ENCODE peak calls at places on chromosomes 16 and 17, in eight cellular contexts. B is IMR-90; S is heart right ventricle; M is B cell; Y is CD4-positive, alpha-beta T cell; I is fibroblast of lung; T is heart left ventricle; J is endothelial cell. P is an unnamed sample.

GRCh38 chr16:24737391-24737871 is 8.0 kb downstream of the TNRC6A start:
- DNase-seq in Y (no peak), T (no peak), B (peak), J (no peak), S (no peak), M (no peak), I (peak), P (no peak)

GRCh38 chr17:41943492-41943891 is 13.1 kb downstream of the ODAD4 start:
- DNase-seq in M (no peak), J (no peak), B (no peak), T (no peak), S (no peak), I (no peak), Y (no peak), P (no peak)

GRCh38 chr17:37107406-37108083 is 158.8 kb downstream of the AATF start:
- DNase-seq in B (peak), I (peak), T (peak), J (no peak), S (peak), M (no peak), Y (no peak), P (no peak)

GRCh38 chr17:81189670-81190530 is 23.9 kb upstream of the AATK start:
- DNase-seq in J (peak), I (no peak), Y (no peak), S (no peak), T (no peak), M (no peak), B (no peak), P (no peak)

GRCh38 chr17:28887871-28888471 is 9.6 kb downstream of the FLOT2 start:
- DNase-seq in T (no peak), Y (no peak), J (no peak), S (no peak), I (no peak), B (no peak), M (peak), P (no peak)

GRCh38 chr17:66533572-66533971 is 231.2 kb downstream of the PRKCA start:
- DNase-seq in M (no peak), Y (no peak), T (no peak), J (peak), B (peak), S (no peak), I (peak), P (no peak)

GRCh38 chr16:56732832-56733231 is 2.9 kb downstream of the NUP93 start:
- DNase-seq in B (no peak), I (no peak), Y (no peak), T (no peak), S (no peak), J (no peak), M (no peak), P (peak)

GRCh38 chr17:4986403-4986802 is 1.1 kb downstream of the CAMTA2 start:
- DNase-seq in M (no peak), I (no peak), J (no peak), T (no peak), B (no peak), Y (no peak), S (no peak), P (no peak)

GRCh38 chr16:68529931-68530667 is 9.0 kb upstream of the ZFP90 start:
- DNase-seq in J (peak), M (peak), S (peak), Y (peak), B (peak), T (peak), I (peak), P (peak)

GRCh38 chr17:40598928-40599627 is 33.8 kb upstream of the CCR7 start:
- DNase-seq in M (peak), S (no peak), J (no peak), I (no peak), T (no peak), Y (peak), B (peak), P (peak)

GRCh38 chr16:25013751-25014499 is 1.2 kb downstream of the ARHGAP17 start:
- DNase-seq in S (no peak), T (no peak), B (no peak), Y (no peak), J (no peak), M (no peak), I (no peak), P (no peak)

GRCh38 chr17:42310281-42311156 is 22.2 kb downstream of the STAT5A start:
- DNase-seq in S (no peak), I (no peak), Y (no peak), T (no peak), B (no peak), J (no peak), M (no peak), P (peak)

GRCh38 chr17:53629188-53629587 is 193.5 kb upstream of the KIF2B start:
- DNase-seq in J (no peak), Y (no peak), B (peak), T (no peak), S (no peak), M (no peak), I (peak), P (no peak)

GRCh38 chr17:36949461-36949927 is 740 bp downstream of the AATF start:
- DNase-seq in S (no peak), I (peak), J (no peak), M (no peak), B (peak), T (no peak), Y (no peak), P (no peak)

GRCh38 chr17:77790143-77790829 is 168.2 kb upstream of the TNRC6C start:
- DNase-seq in T (no peak), I (no peak), S (no peak), Y (no peak), B (no peak), M (no peak), J (no peak), P (no peak)

GRCh38 chr17:57329380-57330214 is 73.3 kb downstream of the MSI2 start:
- DNase-seq in M (no peak), S (no peak), Y (no peak), J (no peak), T (no peak), I (no peak), B (peak), P (no peak)

GRCh38 chr16:50680907-50681885 is at the start of gene SNX20:
- DNase-seq in Y (peak), B (no peak), T (no peak), S (no peak), M (peak), I (no peak), J (no peak), P (peak)

DNA sequence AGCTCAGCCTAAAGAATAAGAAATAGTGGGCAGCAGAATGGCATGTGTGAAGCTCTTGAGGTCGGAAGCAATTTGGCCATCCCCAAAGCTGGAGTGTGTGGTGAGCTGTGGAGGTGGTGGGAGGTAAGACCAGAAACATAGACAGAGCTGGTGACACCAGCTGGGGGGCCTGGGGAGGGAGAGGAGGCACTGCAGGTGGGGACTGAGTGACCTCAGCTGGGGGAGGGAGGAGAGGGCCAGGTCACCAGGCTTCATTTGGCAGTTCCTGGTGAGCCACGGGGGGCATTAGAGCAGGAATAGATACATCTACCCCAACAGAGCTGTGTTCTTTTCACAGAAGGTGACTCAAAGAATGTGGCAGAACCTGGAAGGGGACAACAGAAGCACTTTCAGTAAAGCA is 31.9 kb downstream of the WFDC1 start:
- DNase-seq in T (no peak), M (no peak), I (no peak), J (no peak), Y (no peak), S (no peak), B (no peak), P (no peak)
- TF ChIP-seq CTCF in T (no peak), M (no peak), I (no peak), J (no peak), Y (no peak), S (no peak), B (no peak), P (no peak)

GRCh38 chr16:87229230-87230192 is 87.7 kb downstream of the C16orf95 start:
- DNase-seq in J (no peak), M (no peak), Y (no peak), B (no peak), S (no peak), T (no peak), I (peak), P (no peak)
- TF ChIP-seq CTCF in J (no peak), M (no peak), Y (no peak), B (no peak), S (no peak), T (no peak), I (no peak), P (no peak)

GRCh38 chr17:19720210-19720475 is 3.8 kb upstream of the SLC47A2 start:
- DNase-seq in T (no peak), I (no peak), Y (no peak), M (no peak), J (no peak), S (no peak), B (no peak), P (no peak)

GRCh38 chr17:19718041-19718612 is 1.7 kb upstream of the SLC47A2 start:
- DNase-seq in J (no peak), M (no peak), B (no peak), I (no peak), S (no peak), T (no peak), Y (no peak), P (no peak)

GRCh38 chr17:19717411-19717908 is 1.1 kb upstream of the SLC47A2 start:
- DNase-seq in M (no peak), B (no peak), S (no peak), J (no peak), Y (no peak), T (no peak), I (no peak), P (no peak)

GRCh38 chr17:19719365-19720209 is 3.2 kb upstream of the SLC47A2 start:
- DNase-seq in B (no peak), T (no peak), J (no peak), M (no peak), S (no peak), I (no peak), Y (no peak), P (no peak)

GRCh38 chr17:19718613-19719364 is 2.4 kb upstream of the SLC47A2 start:
- DNase-seq in M (no peak), B (no peak), J (peak), S (no peak), I (no peak), T (no peak), Y (no peak), P (no peak)
- TF ChIP-seq CTCF in M (no peak), B (no peak), J (no peak), S (no peak), I (no peak), T (no peak), Y (no peak), P (no peak)

DNA sequence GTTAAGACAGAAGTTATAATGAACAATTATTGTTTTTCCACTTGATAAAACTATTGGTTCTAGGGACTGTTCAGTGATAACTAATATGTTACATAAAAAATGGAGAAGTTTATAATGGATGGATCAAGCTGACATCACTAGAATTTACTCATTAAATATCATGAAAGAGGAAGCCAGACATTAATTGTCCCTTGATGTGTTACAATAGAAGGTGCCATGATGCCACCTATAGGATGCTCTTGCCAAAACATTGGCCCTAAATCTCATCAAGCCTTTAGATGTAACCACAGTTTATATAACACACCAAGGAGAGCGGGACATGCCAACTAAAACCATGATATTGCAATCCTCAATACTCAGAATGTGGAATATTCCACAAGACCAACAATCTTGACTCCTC is 147.9 kb upstream of the MON1B start:
- DNase-seq in I (peak), S (no peak), T (no peak), J (no peak), Y (no peak), M (no peak), B (no peak), P (peak)
- TF ChIP-seq CTCF in I (peak), S (peak), T (no peak), J (no peak), Y (no peak), M (no peak), B (no peak), P (no peak)

DNA sequence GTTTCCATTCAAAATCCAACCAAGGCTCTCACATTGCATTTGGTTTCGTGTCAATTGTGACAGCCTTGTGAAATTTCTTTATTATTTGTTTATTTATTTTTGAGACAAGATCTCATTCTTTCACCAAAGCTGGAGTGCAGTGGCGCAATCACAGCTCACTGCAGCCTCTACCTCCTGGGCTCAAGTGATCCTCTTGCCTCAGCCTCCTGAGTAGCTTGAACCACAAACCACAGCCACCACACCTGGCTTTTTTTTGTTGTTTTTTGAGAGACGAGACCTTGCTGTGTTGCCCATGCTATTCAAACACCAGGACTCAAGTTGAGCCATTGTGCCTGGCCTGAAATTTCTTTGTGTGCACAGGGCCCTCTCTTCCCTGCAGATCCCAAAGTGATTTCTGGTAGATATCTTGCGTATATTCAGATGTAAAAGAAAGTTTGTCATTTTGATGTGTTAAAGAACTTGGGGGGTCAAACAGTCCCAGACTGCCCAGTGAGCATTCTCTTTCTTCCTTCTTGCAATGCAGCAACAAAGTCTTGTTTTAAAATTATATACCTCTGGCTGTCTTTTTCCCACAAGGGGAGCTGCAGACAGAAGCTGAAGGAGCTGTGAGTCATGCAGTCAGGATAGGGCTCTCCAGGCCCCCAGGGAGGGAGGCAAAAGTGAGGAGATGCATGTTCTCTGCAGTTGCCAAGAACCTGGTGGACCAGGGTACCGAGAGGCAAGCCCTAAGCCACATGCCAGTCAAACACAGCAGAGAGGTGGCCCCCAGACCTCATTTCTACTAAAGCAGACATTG is 15.5 kb upstream of the USP22 start:
- DNase-seq in T (no peak), S (no peak), M (no peak), J (no peak), I (peak), B (peak), Y (no peak), P (peak)
- TF ChIP-seq CTCF in T (no peak), S (no peak), M (no peak), J (no peak), I (peak), B (peak), Y (no peak), P (no peak)

GRCh38 chr17:59846391-59847165 is 46.2 kb downstream of the TUBD1 start:
- DNase-seq in T (no peak), M (peak), S (no peak), B (peak), I (peak), Y (no peak), J (no peak), P (peak)
- TF ChIP-seq CTCF in T (no peak), M (no peak), S (no peak), B (no peak), I (peak), Y (no peak), J (no peak), P (no peak)

GRCh38 chr17:20852541-20853370 is 190.1 kb downstream of the USP22 start:
- DNase-seq in S (peak), B (no peak), M (peak), I (peak), T (no peak), Y (no peak), J (peak), P (peak)
- TF ChIP-seq CTCF in S (no peak), B (no peak), M (no peak), I (no peak), T (no peak), Y (no peak), J (no peak), P (no peak)

DNA sequence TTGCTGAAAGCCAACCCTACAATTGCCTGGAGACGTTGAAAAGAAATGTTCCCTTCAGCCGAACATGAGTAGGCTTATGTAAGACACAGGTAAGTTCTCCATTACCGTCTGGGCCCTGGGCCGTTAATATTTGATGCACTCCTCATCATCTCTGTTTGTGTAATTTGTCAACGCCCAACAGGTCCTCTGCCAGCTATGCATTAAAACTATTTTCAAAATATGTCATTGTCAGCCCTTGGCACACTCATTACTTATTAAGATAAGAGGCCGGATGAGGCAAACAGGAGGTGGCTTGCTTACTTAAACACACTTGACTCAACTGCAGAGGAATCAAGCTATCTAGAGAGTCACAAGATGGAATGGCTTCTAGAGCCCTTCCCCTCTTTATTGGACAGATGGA is 544.9 kb downstream of the TOX3 start:
- DNase-seq in T (no peak), M (no peak), S (no peak), Y (no peak), B (no peak), I (no peak), J (no peak), P (no peak)
- TF ChIP-seq CTCF in T (no peak), M (no peak), S (no peak), Y (no peak), B (no peak), I (no peak), J (no peak), P (no peak)

DNA sequence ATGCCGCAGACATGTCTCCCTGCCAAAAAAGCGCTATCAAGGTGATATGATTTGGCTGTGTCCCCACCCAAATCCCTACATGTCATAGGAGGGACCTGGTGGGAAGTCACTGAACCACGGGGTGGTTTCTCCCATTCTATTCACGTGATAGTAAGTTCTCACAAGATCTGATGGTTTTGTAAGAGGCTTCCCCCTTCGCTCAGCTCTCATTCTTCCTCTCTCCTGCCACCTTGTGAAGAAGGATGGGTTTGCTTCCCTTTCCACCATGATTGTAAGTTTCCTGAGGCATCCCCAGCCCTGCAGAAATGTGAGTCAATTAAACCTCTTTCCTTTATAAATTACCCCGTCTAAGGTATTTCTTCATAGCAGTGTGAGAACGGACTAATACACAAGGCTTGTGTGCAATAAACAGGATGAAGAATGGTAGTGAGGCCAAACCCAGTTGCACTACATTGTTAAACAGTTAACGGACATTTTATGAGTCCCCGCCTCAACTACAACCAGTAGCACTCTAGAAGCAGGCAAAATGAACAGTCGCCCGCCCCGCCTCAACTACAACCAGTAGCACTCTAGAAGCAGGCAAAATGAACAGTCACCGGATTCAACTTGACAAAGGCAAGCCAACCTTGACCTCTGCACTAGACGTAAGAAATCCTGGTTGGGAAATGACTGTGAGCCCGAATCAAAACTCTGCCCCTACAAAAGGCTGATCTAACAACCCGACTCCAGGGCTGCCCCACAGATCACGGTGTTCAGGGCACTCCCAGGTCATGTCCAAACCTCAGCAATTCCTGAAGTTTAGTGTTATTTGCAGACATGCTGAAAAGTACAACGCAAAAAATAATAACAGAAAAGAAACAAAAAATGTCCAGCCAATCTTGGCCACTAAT is 26.3 kb downstream of the VPS53 start:
- DNase-seq in S (no peak), J (peak), B (peak), Y (no peak), T (no peak), M (no peak), I (peak), P (no peak)
- TF ChIP-seq CTCF in S (peak), J (peak), B (peak), Y (no peak), T (peak), M (no peak), I (peak), P (no peak)

GRCh38 chr16:81995651-81996050 is 15.6 kb downstream of the SDR42E1 start:
- DNase-seq in Y (no peak), M (no peak), T (no peak), S (no peak), I (no peak), J (no peak), B (peak), P (no peak)

GRCh38 chr16:81994485-81994884 is 16.8 kb downstream of the SDR42E1 start:
- DNase-seq in T (no peak), S (no peak), B (no peak), Y (no peak), I (no peak), M (no peak), J (no peak), P (peak)

GRCh38 chr16:81997738-81998137 is 13.5 kb downstream of the SDR42E1 start:
- DNase-seq in I (peak), T (no peak), S (no peak), J (no peak), M (no peak), Y (no peak), B (peak), P (no peak)

GRCh38 chr16:82002831-82003230 is 8.4 kb downstream of the SDR42E1 start:
- DNase-seq in J (no peak), B (no peak), S (no peak), Y (no peak), I (no peak), M (no peak), T (no peak), P (no peak)

GRCh38 chr16:81996664-81997529 is 14.4 kb downstream of the SDR42E1 start:
- DNase-seq in M (no peak), T (no peak), S (no peak), I (peak), Y (no peak), J (no peak), B (peak), P (no peak)
- TF ChIP-seq CTCF in M (no peak), T (peak), S (no peak), I (peak), Y (no peak), J (peak), B (peak), P (no peak)